ENCODE peak calls at places on chromosomes 11 and 22, in six cellular contexts. O is astrocyte of the spinal cord; H is HEK293T; Q is naive thymus-derived CD8-positive, alpha-beta T cell; D is brain microvascular endothelial cell; W is stimulated activated CD4-positive, alpha-beta T cell treated with anti-CD3 and anti-CD28 coated beads, Interleukin-15, amount 100 ng/mL, for 1 hour. S is an unnamed sample.

GRCh38 chr11:114250993-114251796 is 45.0 kb upstream of the NNMT start:
- DNase-seq in H (no peak), D (no peak), W (no peak), O (no peak), Q (no peak), S (no peak)

GRCh38 chr11:127003260-127003981 is 2.9 kb upstream of the KIRREL3 start:
- DNase-seq in W (no peak), O (peak), D (no peak), H (peak), Q (no peak), S (peak)

GRCh38 chr11:32829157-32829679 is 509 bp upstream of the PRRG4 start:
- DNase-seq in H (no peak), O (no peak), W (no peak), D (peak), Q (no peak), S (peak)

GRCh38 chr11:73197348-73197747 is 20.7 kb upstream of the P2RY2 start:
- DNase-seq in Q (no peak), D (no peak), O (no peak), H (no peak), W (no peak), S (no peak)

GRCh38 chr11:134153147-134153905 is 70.4 kb downstream of the NCAPD3 start:
- DNase-seq in H (no peak), W (no peak), Q (no peak), O (no peak), D (no peak), S (no peak)

GRCh38 chr22:20128902-20129746 is 2.5 kb upstream of the ZDHHC8 start:
- DNase-seq in D (peak), H (peak), O (no peak), W (no peak), Q (no peak), S (peak)

GRCh38 chr11:19460718-19461405 is 220.1 kb upstream of the E2F8 start:
- DNase-seq in H (no peak), O (no peak), D (no peak), Q (no peak), W (no peak), S (no peak)

GRCh38 chr11:123704341-123704740 is 37.1 kb downstream of the ZNF202 start:
- DNase-seq in D (no peak), O (no peak), H (no peak), W (no peak), Q (no peak), S (no peak)

S was measured in GM12865.